ENCODE peak calls at places on chromosomes 1 and 21, in four cellular contexts. F, P, G and L are unnamed samples.
A peak's percentile ranks its signal among the peaks of the same experiment; 100 is the strongest.

GRCh38 chr1:169086603-169087455 is 19.7 kb upstream of the ATP1B1 start:
- DNase-seq in F (no peak), G (peak; percentile 64), P (no peak), L (no peak)

GRCh38 chr1:152356736-152357135 is 3.1 kb downstream of the FLG2 start:
- DNase-seq in F (no peak), G (no peak), P (no peak), L (no peak)

GRCh38 chr1:81029266-81029665 is 771.5 kb upstream of the ADGRL2 start:
- DNase-seq in G (no peak), F (no peak), P (no peak), L (no peak)

GRCh38 chr1:1212780-1213152 is 1.2 kb downstream of the TNFRSF4 start:
- DNase-seq in F (no peak), P (no peak), G (no peak), L (peak; percentile 53)

GRCh38 chr1:238677567-238677966 is 708.8 kb upstream of the CHRM3 start:
- DNase-seq in G (no peak), P (no peak), F (no peak), L (no peak)

GRCh38 chr1:203534526-203534925 is 40.6 kb downstream of the OPTC start:
- DNase-seq in F (peak; percentile 81), P (no peak), G (no peak), L (no peak)

GRCh38 chr1:1781526-1781903 is 3.2 kb upstream of the NADK start:
- DNase-seq in P (no peak), F (no peak), G (no peak), L (no peak)

GRCh38 chr21:38683222-38683621 is 122.5 kb upstream of the ETS2 start:
- DNase-seq in G (no peak), F (no peak), P (no peak), L (no peak)

GRCh38 chr1:19656780-19657475 is 7.7 kb upstream of the HTR6 start:
- DNase-seq in P (no peak), F (no peak), G (no peak), L (no peak)

GRCh38 chr1:44534771-44535170 is 129.7 kb downstream of the RNF220 start:
- DNase-seq in P (no peak), G (no peak), F (no peak), L (no peak)

GRCh38 chr1:209601809-209602657 is 18.5 kb downstream of the CAMK1G start:
- DNase-seq in F (no peak), G (peak; percentile 50), P (peak; percentile 52), L (peak; percentile 50)

GRCh38 chr1:66505671-66506392 is 28.1 kb upstream of the SGIP1 start:
- DNase-seq in P (no peak), G (no peak), F (no peak), L (no peak)

GRCh38 chr1:54052470-54052933 is 502 bp downstream of the TMEM59 start:
- DNase-seq in F (no peak), P (no peak), G (peak; percentile 64), L (peak; percentile 32)

GRCh38 chr1:151009206-151009587 is 948 bp downstream of the PRUNE1 start:
- DNase-seq in P (no peak), G (no peak), F (no peak), L (no peak)
- H3K27ac ChIP-seq in P (peak overlapping the region; percentile 75), G (peak overlapping the region; percentile 94), F (peak overlapping the region; percentile 73), L (peak overlapping the region; percentile 92)

DNA sequence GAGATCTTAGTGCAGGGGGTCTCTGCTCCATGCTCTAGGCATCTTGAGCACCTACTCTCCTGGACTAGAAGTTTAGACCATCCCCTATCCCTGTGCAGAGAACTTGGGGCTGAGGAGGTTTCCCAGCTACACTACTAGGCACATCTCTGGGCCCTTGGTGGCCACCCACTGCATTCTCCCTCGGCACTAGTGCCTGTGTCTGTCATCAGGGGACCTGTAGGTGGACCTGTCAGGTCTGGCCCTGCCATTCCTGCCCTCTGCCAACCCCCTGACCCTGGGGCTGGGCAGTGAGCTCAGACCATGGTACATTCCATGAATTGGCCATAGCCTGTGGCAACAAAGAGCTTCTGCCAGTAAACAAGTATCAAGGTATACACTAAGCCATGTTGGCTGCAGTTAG is 269.1 kb downstream of the AKT3 start:
- DNase-seq in F (no peak), P (no peak), G (no peak), L (no peak)
- H3K9me3 ChIP-seq in F (peaks cover 26% of the 10 kb centered on the region), P (peaks cover 7% of the 10 kb centered on the region), G (no peaks in the 10 kb centered on the region), L (peaks cover 15% of the 10 kb centered on the region)

GRCh38 chr1:233432916-233433315 is 105.4 kb downstream of the MAP3K21 start:
- DNase-seq in G (no peak), F (no peak), P (no peak), L (no peak)
- H3K27ac ChIP-seq in G (no peak overlapping the region), F (no peak overlapping the region), P (no peak overlapping the region), L (no peak overlapping the region)

DNA sequence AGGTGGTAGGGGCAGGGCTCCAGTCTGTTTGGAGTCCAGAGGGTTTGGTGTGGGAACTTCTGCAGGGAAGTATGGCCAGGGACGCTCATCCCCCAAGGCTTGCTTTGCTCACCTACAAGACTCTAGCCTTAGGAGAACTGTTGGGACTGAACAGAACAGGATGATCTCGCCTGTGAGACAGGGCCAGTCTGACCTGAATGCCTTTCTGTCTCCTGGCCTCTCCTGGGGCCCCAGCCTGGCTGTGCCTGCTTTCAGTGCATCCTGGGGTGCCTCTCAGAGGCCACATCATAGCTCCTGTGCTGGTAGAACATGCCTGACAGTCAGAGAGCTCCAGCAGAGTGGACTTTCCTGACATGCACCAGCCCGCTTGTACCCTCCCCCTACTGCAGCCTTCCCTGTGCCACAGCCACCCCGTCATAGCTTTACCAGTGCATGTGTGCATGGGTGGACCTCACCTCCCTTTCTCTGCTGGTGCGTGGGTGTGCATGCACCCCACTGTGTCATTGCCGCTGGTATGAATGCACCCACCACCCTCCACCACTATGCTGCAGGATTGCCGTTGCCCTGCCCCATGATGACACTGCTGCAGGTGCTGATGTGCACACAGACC is 165.8 kb downstream of the GIPC2 start:
- DNase-seq in P (no peak), F (no peak), G (no peak), L (no peak)
- H3K9me3 ChIP-seq in P (no peaks in the 10 kb centered on the region), F (no peaks in the 10 kb centered on the region), G (peaks cover 3% of the 10 kb centered on the region), L (peaks cover 57% of the 10 kb centered on the region)